ENCODE peak calls at places on chromosomes 12 and 14, in seven cellular contexts. B, S, L, V, R, W and I are unnamed samples.

GRCh38 chr14:105899071-105899641 is 372.8 kb downstream of the TMEM121 start:
- DNase-seq in S (no peak), V (peak; percentile 97), L (no peak), B (no peak), R (no peak), W (no peak), I (no peak)

GRCh38 chr12:20572451-20572850 is 122.7 kb upstream of the SLCO1C1 start:
- DNase-seq in L (no peak), R (no peak), B (no peak), S (no peak), W (no peak), V (no peak), I (no peak)

GRCh38 chr12:64707362-64707761 is 51.8 kb downstream of the GNS start:
- DNase-seq in V (no peak), R (no peak), L (no peak), S (no peak), W (no peak), B (no peak), I (no peak)

GRCh38 chr14:92704821-92705220 is 43.6 kb downstream of the LGMN start:
- DNase-seq in R (no peak), V (no peak), S (no peak), L (no peak), B (no peak), W (no peak), I (no peak)

GRCh38 chr14:52078721-52079120 is 9.9 kb upstream of the NID2 start:
- DNase-seq in R (no peak), W (no peak), V (no peak), S (no peak), L (no peak), B (no peak), I (no peak)

GRCh38 chr14:32075636-32076277 is 1.3 kb upstream of the ARHGAP5 start:
- DNase-seq in V (no peak), L (no peak), S (peak; percentile 95), W (peak; percentile 46), B (peak; percentile 55), R (peak; percentile 50), I (peak; percentile 33)

GRCh38 chr14:55578511-55578910 is 1.5 kb upstream of the KTN1 start:
- DNase-seq in V (peak; percentile 33), R (no peak), L (no peak), B (peak; percentile 66), S (no peak), W (no peak), I (no peak)

GRCh38 chr12:49358548-49359141 is 8.6 kb upstream of the SPATS2 start:
- DNase-seq in L (peak; percentile 76), B (peak; percentile 79), W (peak; percentile 88), V (peak; percentile 89), S (peak; percentile 55), R (no peak), I (peak; percentile 21)

GRCh38 chr12:46667547-46667946 is 158.2 kb downstream of the SLC38A4 start:
- DNase-seq in S (no peak), R (no peak), L (no peak), V (no peak), B (no peak), W (no peak), I (no peak)

GRCh38 chr14:102778616-102779351 is 1.5 kb downstream of the TRAF3 start:
- DNase-seq in W (no peak), R (no peak), S (no peak), L (no peak), B (peak; percentile 63), V (no peak), I (no peak)

GRCh38 chr14:64971890-64972785 is at the start of gene RAB15:
- DNase-seq in B (no peak), V (peak; percentile 28), R (no peak), S (peak; percentile 42), L (peak; percentile 71), W (peak; percentile 29), I (peak; percentile 60)

GRCh38 chr14:103128631-103129300 is 5.5 kb downstream of the TNFAIP2 start:
- DNase-seq in W (no peak), V (no peak), R (no peak), S (no peak), L (no peak), B (no peak), I (no peak)